ENCODE peak calls at places on chromosomes 7 and 10, in five cellular contexts. D is GM23338, I is A549, C is GM12878, Z is HepG2. B is an unnamed sample. For H3K4me1, the result is how much of the 10 kb centered on the place peaks cover.

GRCh38 chr10:109962247-109962646 is 38.9 kb upstream of the XPNPEP1 start:
- DNase-seq in D (no peak), Z (no peak), I (no peak), C (no peak), B (no peak)

GRCh38 chr7:486216-486743 is 33.4 kb downstream of the PDGFA start:
- DNase-seq in I (no peak), C (no peak), D (no peak), Z (no peak), B (no peak)

GRCh38 chr7:5827755-5828154 is 46.3 kb upstream of the RNF216 start:
- DNase-seq in Z (peak), C (no peak), D (peak), I (peak), B (peak)

GRCh38 chr10:121627810-121628209 is 29.6 kb upstream of the FGFR2 start:
- DNase-seq in Z (no peak), D (no peak), C (no peak), I (no peak), B (no peak)

GRCh38 chr10:80186364-80187012 is 18.8 kb downstream of the ANXA11 start:
- DNase-seq in C (no peak), Z (no peak), D (no peak), I (no peak), B (no peak)

GRCh38 chr7:18445916-18446520 is 49.5 kb upstream of the HDAC9 start:
- DNase-seq in I (no peak), C (no peak), D (no peak), Z (no peak), B (no peak)

GRCh38 chr10:75818552-75818951 is 387.1 kb downstream of the LRMDA start:
- DNase-seq in D (no peak), Z (no peak), C (no peak), I (no peak), B (no peak)

GRCh38 chr7:79713281-79713680 is 259.8 kb upstream of the MAGI2 start:
- DNase-seq in C (no peak), I (no peak), Z (no peak), D (no peak), B (no peak)

GRCh38 chr7:15463801-15464761 is 97.7 kb downstream of the AGMO start:
- DNase-seq in Z (no peak), D (no peak), C (no peak), I (no peak), B (no peak)

GRCh38 chr10:52172581-52172980 is 141.5 kb upstream of the DKK1 start:
- DNase-seq in I (peak), C (no peak), Z (no peak), D (peak), B (no peak)

GRCh38 chr7:106757846-106758245 is 96.9 kb upstream of the CCDC71L start:
- DNase-seq in D (no peak), C (no peak), Z (no peak), I (no peak), B (no peak)

GRCh38 chr10:113982745-113983144 is 60.9 kb upstream of the ADRB1 start:
- DNase-seq in C (no peak), I (no peak), Z (no peak), D (no peak), B (no peak)

GRCh38 chr7:135658564-135658963 is 3.8 kb upstream of the STMP1 start:
- DNase-seq in I (no peak), Z (no peak), D (no peak), C (no peak), B (no peak)
- H3K4me1 ChIP-seq in I (under half), Z (under half), D (under half), C (under half), B (under half)

DNA sequence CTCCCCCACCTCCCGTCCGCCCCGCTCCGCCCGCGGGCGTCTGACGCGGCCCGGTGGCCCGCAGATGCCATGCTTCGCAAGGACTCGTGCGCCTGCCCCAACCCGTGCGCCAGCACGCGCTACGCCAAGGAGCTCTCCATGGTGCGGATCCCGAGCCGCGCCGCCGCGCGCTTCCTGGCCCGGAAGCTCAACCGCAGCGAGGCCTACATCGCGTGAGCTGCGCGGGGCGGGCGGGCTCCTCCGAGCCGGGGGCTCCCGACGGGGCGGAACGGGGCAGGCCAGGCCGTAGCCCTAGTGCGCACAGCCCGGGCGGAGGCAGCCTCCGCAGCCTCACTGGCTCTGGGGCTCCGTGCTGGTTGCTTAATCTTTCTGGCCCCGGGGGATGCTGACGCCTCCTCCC is 2.8 kb downstream of the ASIC3 start:
- DNase-seq in C (no peak), D (peak), I (no peak), Z (no peak), B (peak)
- TF ChIP-seq JUNB in C (no peak), D (no peak), I (no peak), Z (no peak), B (no peak)

GRCh38 chr10:32940321-32941264 is 17.4 kb downstream of the ITGB1 start:
- DNase-seq in I (peak), D (no peak), C (no peak), Z (no peak), B (no peak)

GRCh38 chr10:32943395-32943794 is 14.6 kb downstream of the ITGB1 start:
- DNase-seq in Z (no peak), C (no peak), D (no peak), I (no peak), B (no peak)

GRCh38 chr10:32943854-32944661 is 14.0 kb downstream of the ITGB1 start:
- DNase-seq in I (peak), C (no peak), D (peak), Z (peak), B (no peak)

GRCh38 chr10:32941357-32941756 is 16.7 kb downstream of the ITGB1 start:
- DNase-seq in Z (no peak), I (no peak), C (no peak), D (no peak), B (no peak)

DNA sequence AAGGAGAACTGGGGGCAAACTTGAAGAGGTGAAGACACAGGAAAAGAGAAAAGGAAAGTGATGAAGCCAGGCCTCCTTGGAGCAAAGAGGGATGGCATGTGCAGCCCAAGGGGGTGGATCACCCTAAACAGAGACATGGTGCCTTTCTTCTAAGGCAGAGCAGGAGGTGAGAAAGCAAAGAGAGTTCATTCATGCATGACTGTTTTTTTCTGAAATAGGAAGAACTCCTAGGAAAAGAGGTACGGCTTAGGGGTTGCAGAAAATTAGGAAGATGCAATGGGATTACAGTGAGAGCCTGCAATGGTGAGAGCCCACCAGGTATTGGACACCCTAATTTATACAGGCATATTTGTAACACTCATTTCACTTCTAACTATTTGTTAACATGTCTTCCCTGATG is 15.9 kb downstream of the ITGB1 start:
- DNase-seq in C (no peak), Z (no peak), D (no peak), I (no peak), B (no peak)
- H3K4me1 ChIP-seq in C (under half), Z (half or more), D (half or more), I (half or more), B (under half)

GRCh38 chr10:128069351-128070051 is 56.7 kb downstream of the MKI67 start:
- DNase-seq in I (peak), D (peak), C (no peak), Z (peak), B (peak)

GRCh38 chr10:128071417-128071782 is 54.8 kb downstream of the MKI67 start:
- DNase-seq in Z (no peak), D (no peak), C (no peak), I (no peak), B (no peak)

GRCh38 chr10:128070161-128070560 is 56.1 kb downstream of the MKI67 start:
- DNase-seq in I (no peak), C (no peak), Z (no peak), D (no peak), B (no peak)

GRCh38 chr10:128072941-128073615 is 53.1 kb downstream of the MKI67 start:
- DNase-seq in Z (no peak), I (no peak), C (no peak), D (no peak), B (no peak)

DNA sequence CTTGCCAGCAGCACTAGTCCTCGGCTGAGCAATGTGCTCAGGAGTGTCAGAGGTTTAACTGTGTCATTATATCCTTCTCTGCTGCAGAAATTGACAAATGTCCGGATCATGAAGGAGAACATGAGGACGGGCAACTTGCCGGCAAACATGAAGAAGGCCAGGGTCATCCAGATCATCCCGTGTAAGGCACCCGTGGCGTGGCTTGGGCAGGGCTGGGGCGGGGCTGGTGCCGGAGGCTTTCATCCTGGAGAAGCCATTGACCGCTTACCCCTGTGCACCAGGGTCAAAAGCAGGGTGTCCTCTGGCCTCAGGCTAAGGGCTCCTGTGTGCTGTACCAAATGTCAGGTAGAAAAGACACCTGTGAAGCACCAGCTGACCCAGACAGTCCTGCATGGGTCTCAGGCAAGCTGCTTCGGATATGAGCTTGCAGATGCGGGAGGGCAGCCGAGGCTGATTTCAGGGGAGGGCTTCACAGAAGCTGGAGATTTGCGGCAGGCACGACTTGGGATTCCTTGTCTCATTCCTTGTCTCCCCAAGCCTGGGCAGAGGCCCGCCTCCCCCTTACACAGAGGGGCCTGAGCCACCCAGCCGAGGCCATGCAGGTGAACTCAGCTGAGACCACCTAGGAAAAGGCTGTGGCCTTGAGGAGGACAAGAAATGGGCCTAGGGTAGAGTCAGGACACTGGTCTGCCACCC is 55.4 kb downstream of the MKI67 start:
- DNase-seq in D (no peak), I (no peak), C (no peak), Z (no peak), B (no peak)
- TF ChIP-seq JUNB in D (no peak), I (no peak), C (no peak), Z (no peak), B (no peak)

DNA sequence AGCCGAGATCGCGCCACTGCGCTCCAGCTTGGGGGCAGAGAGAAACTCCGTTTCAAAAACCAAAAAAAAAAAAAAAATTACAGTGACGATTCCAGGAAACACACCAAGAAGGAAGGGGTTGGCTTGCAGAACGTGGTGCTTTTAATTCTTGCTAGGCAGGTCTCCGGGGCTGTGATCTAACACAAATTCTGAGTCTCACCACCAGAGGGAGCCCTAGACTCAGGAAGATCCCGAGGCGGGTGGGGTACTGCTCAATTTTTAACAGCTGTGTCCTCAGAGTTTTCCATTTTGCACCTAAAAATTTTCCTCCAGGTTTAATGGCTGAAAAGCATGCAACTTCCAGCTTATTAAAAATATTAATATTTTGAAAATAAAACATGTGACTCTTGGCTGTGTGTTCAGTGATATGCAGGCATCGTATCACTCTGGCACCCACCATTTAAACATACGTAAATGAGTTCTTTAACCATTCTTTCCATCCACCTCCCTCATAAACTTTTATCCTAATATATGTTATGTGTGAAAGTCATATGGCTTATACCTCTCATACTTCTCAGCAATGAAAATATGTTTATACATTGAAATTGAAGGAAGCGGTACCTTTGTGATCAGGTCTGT is 26.5 kb upstream of the NUB1 start:
- DNase-seq in Z (peak), D (peak), C (peak), I (peak), B (peak)
- H3K4me1 ChIP-seq in Z (under half), D (under half), C (under half), I (under half), B (under half)

DNA sequence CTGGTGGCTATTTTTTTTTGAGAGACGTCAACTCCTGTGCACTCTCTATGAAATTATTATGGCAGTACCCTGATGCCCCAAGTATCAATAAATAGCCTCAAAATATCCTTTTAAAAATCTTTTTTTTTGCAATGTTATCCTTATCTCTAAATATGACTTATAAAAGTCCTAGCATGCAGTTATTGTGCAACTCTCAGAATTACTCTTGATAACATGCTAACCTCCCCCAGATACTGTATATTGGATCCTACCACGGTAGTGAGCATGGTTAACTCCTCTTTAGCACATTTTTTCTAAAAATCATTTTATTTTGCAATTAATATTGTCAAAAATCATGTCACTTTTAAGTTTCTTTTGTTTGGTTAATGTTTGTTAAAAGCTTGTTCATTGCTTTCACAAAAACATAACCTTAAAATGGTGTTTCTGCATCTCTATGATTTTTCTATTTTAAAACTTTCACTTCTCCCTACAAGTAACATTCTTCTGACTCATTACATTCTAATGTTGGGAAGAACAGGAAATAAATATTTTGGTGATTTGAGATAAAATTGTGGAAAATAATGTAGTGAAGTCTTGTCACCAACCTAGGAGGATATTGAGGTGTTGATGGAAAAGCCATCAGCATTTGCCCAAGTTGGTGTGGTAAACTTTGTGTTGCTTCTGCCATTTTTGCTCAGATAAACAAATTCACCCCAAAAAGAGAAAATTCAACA is 42.1 kb upstream of the ADRA2A start:
- DNase-seq in I (no peak), Z (no peak), D (no peak), C (no peak), B (no peak)
- TF ChIP-seq JUNB in I (no peak), Z (no peak), D (no peak), C (no peak), B (no peak)

GRCh38 chr7:108450160-108450559 is 6.1 kb downstream of the NRCAM start:
- DNase-seq in I (no peak), D (no peak), C (no peak), Z (no peak), B (no peak)
- H3K4me1 ChIP-seq in I (half or more), D (under half), C (under half), Z (under half), B (under half)

GRCh38 chr10:123942114-123942513 is 50.5 kb upstream of the CPXM2 start:
- DNase-seq in C (no peak), Z (no peak), I (no peak), D (no peak), B (no peak)

GRCh38 chr10:123936426-123936825 is 44.8 kb upstream of the CPXM2 start:
- DNase-seq in D (no peak), I (no peak), Z (no peak), C (no peak), B (no peak)

GRCh38 chr10:123943307-123943706 is 51.7 kb upstream of the CPXM2 start:
- DNase-seq in C (no peak), D (no peak), Z (no peak), I (no peak), B (no peak)

GRCh38 chr10:123935680-123936079 is 44.1 kb upstream of the CPXM2 start:
- DNase-seq in D (no peak), Z (no peak), I (no peak), C (no peak), B (no peak)

GRCh38 chr10:123939591-123939990 is 48.0 kb upstream of the CPXM2 start:
- DNase-seq in Z (no peak), I (no peak), C (no peak), D (no peak), B (no peak)
- TF ChIP-seq JUNB in Z (no peak), I (no peak), C (no peak), D (no peak), B (no peak)